ENCODE peak calls at places on chromosomes 16 and 17, in seven cellular contexts. L is fibroblast of the aortic adventitia, W is psoas muscle, I is MM.1S, B is spleen, H is neural progenitor cell, E is sigmoid colon. V is an unnamed sample.
A peak's percentile ranks its signal among the peaks of the same experiment; 100 is the strongest.

GRCh38 chr17:51425793-51426192 is 165.4 kb downstream of the UTP18 start:
- DNase-seq in L (no peak), W (no peak), I (no peak), B (no peak), H (no peak), E (no peak), V (no peak)

GRCh38 chr16:28112908-28113307 is 49.4 kb upstream of the GSG1L start:
- DNase-seq in L (no peak), W (no peak), I (no peak), B (no peak), H (no peak), E (no peak), V (no peak)

GRCh38 chr16:6209355-6209930 is 1111.8 kb upstream of the EEF2KMT start:
- DNase-seq in L (no peak), W (no peak), I (no peak), B (no peak), H (no peak), E (no peak), V (no peak)

GRCh38 chr17:2049333-2050245 is 5.3 kb upstream of the HIC1 start:
- DNase-seq in L (peak; percentile 78), W (peak; percentile 91), I (peak; percentile 79), B (peak; percentile 96), H (peak; percentile 95), E (peak; percentile 92), V (peak; percentile 81)

GRCh38 chr17:59752446-59752845 is 45.0 kb downstream of the VMP1 start:
- DNase-seq in L (peak; percentile 33), W (no peak), I (no peak), B (no peak), H (no peak), E (no peak), V (peak; percentile 58)

GRCh38 chr16:11836653-11837244 is 14.6 kb downstream of the RSL1D1 start:
- DNase-seq in L (peak; percentile 60), W (no peak), I (no peak), B (peak; percentile 30), H (no peak), E (no peak), V (peak; percentile 77)

GRCh38 chr17:72587773-72588511 is 467.1 kb downstream of the SOX9 start:
- DNase-seq in L (no peak), W (no peak), I (peak; percentile 71), B (no peak), H (no peak), E (no peak), V (no peak)

GRCh38 chr17:17141860-17142552 is 64.1 kb downstream of the PLD6 start:
- DNase-seq in L (peak; percentile 67), W (peak; percentile 77), I (no peak), B (no peak), H (peak; percentile 78), E (peak; percentile 78), V (peak; percentile 52)

GRCh38 chr16:65776639-65777183 is 589.8 kb upstream of the CDH5 start:
- DNase-seq in L (no peak), W (no peak), I (no peak), B (no peak), H (no peak), E (no peak), V (no peak)

GRCh38 chr16:86735727-86736126 is 157.4 kb downstream of the FOXL1 start:
- DNase-seq in L (no peak), W (peak; percentile 20), I (no peak), B (peak; percentile 28), H (no peak), E (peak; percentile 34), V (no peak)

GRCh38 chr16:4371481-4372314 is at the start of gene VASN:
- DNase-seq in L (peak; percentile 80), W (peak; percentile 89), I (no peak), B (peak; percentile 92), H (peak; percentile 90), E (peak; percentile 92), V (peak; percentile 74)

GRCh38 chr16:4404247-4404966 is 12.0 kb downstream of the CORO7 start:
- DNase-seq in L (no peak), W (peak; percentile 57), I (no peak), B (peak; percentile 80), H (peak; percentile 85), E (no peak), V (no peak)

GRCh38 chr17:76166168-76166567 is 25.1 kb upstream of the FOXJ1 start:
- DNase-seq in L (no peak), W (no peak), I (no peak), B (no peak), H (no peak), E (no peak), V (peak; percentile 19)

GRCh38 chr17:47990962-47991731 is 20.2 kb downstream of the CDK5RAP3 start:
- DNase-seq in L (no peak), W (no peak), I (no peak), B (peak; percentile 13), H (peak; percentile 89), E (no peak), V (peak; percentile 43)

GRCh38 chr17:76998839-76999238 is 130.6 kb downstream of the MGAT5B start:
- DNase-seq in L (no peak), W (no peak), I (peak; percentile 28), B (no peak), H (no peak), E (no peak), V (no peak)

GRCh38 chr17:66733759-66734158 is 101.2 kb upstream of the CACNG5 start:
- DNase-seq in L (no peak), W (no peak), I (no peak), B (no peak), H (no peak), E (no peak), V (no peak)

GRCh38 chr17:7982171-7982570 is 20.2 kb upstream of the GUCY2D start:
- DNase-seq in L (peak; percentile 67), W (no peak), I (no peak), B (no peak), H (no peak), E (peak; percentile 12), V (peak; percentile 56)

GRCh38 chr17:40087049-40087794 is 13.2 kb downstream of the NR1D1 start:
- DNase-seq in L (no peak), W (no peak), I (no peak), B (no peak), H (no peak), E (no peak), V (no peak)

GRCh38 chr16:58464916-58465731 is 34.8 kb upstream of the NDRG4 start:
- DNase-seq in L (no peak), W (no peak), I (no peak), B (peak; percentile 54), H (peak; percentile 69), E (no peak), V (no peak)
- TF ChIP-seq CTCF in L (peak; percentile 31), W (no peak), I (no peak), B (peak; percentile 21), H (peak; percentile 52), E (no peak), V (no peak)

GRCh38 chr16:30381351-30382041 is 865 bp downstream of the SEPTIN1 start:
- DNase-seq in L (no peak), W (no peak), I (no peak), B (no peak), H (no peak), E (no peak), V (no peak)
- H3K4me3 ChIP-seq in L (no peak overlapping the region), W (no peak overlapping the region), I (peak overlapping the region; percentile 68), B (peak overlapping the region; percentile 25), H (no peak overlapping the region), E (no peak overlapping the region), V (no peak overlapping the region)

GRCh38 chr16:31127182-31127581 is 8.3 kb downstream of the PRSS8 start:
- DNase-seq in L (no peak), W (no peak), I (no peak), B (no peak), H (no peak), E (no peak), V (no peak)
- TF ChIP-seq CTCF in L (no peak), W (no peak), I (no peak), B (no peak), H (no peak), E (no peak), V (no peak)

GRCh38 chr17:82301300-82301915 is 16.0 kb downstream of the CD7 start:
- DNase-seq in L (no peak), W (no peak), I (no peak), B (no peak), H (no peak), E (peak; percentile 59), V (no peak)
- H3K4me3 ChIP-seq in L (no peak overlapping the region), W (no peak overlapping the region), I (no peak overlapping the region), B (no peak overlapping the region), H (no peak overlapping the region), E (no peak overlapping the region), V (no peak overlapping the region)

GRCh38 chr16:14249291-14250032 is 178.3 kb downstream of the MRTFB start:
- DNase-seq in L (peak; percentile 71), W (no peak), I (peak; percentile 38), B (no peak), H (peak; percentile 39), E (no peak), V (peak; percentile 48)
- TF ChIP-seq CTCF in L (peak; percentile 89), W (peak; percentile 77), I (peak; percentile 89), B (peak; percentile 64), H (peak; percentile 98), E (peak; percentile 81), V (peak; percentile 97)

GRCh38 chr16:2474877-2475412 is at the start of gene TBC1D24:
- DNase-seq in L (peak; percentile 73), W (peak; percentile 95), I (peak; percentile 92), B (peak; percentile 97), H (peak; percentile 95), E (peak; percentile 92), V (peak; percentile 73)

GRCh38 chr16:2475413-2476344 is 752 bp downstream of the TBC1D24 start:
- DNase-seq in L (no peak), W (no peak), I (peak; percentile 32), B (peak; percentile 84), H (peak; percentile 61), E (no peak), V (no peak)

GRCh38 chr16:2477327-2477726 is 2.4 kb downstream of the TBC1D24 start:
- DNase-seq in L (no peak), W (no peak), I (no peak), B (no peak), H (no peak), E (no peak), V (no peak)

GRCh38 chr16:2476741-2477140 is 1.8 kb downstream of the TBC1D24 start:
- DNase-seq in L (no peak), W (no peak), I (no peak), B (no peak), H (no peak), E (no peak), V (no peak)

DNA sequence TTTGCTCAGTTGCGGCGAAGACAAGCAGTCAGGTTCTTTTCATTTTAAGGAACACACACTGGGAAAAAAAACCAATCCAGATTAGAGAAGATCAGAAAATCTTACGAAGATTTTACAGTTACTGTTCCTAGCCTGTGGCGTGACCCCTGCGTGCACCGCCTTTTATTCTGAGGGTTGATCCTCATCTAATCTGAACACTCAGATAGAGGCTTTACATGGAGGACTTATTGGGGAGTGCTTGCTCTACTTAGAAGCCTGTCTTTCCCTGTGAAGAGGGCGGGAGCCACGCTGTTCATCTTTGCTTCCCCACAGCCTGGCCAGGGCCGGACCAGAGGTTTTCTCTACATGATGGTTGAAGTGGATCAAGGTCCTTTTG is 1.4 kb downstream of the TBC1D24 start:
- DNase-seq in L (no peak), W (no peak), I (no peak), B (no peak), H (no peak), E (no peak), V (no peak)
- H3K4me3 ChIP-seq in L (no peak overlapping the region), W (peak overlapping the region; percentile 92), I (no peak overlapping the region), B (no peak overlapping the region), H (no peak overlapping the region), E (no peak overlapping the region), V (peak overlapping the region; percentile 61)

GRCh38 chr16:49330562-49331201 is 42.9 kb upstream of the C16orf78 start:
- DNase-seq in L (no peak), W (no peak), I (no peak), B (no peak), H (no peak), E (no peak), V (no peak)
- TF ChIP-seq CTCF in L (no peak), W (no peak), I (no peak), B (no peak), H (no peak), E (no peak), V (no peak)

V was measured in AG10803.